ENCODE peak calls at places on chromosomes 13 and 19, in four cellular contexts. D is IMR-90, Q is fibroblast of lung, J is mammary epithelial cell. W is an unnamed sample.

GRCh38 chr13:80726895-80727294 is 386.0 kb upstream of the SPRY2 start:
- DNase-seq in J (no peak), Q (no peak), D (no peak), W (no peak)

GRCh38 chr19:33905937-33906577 is 109.4 kb downstream of the KCTD15 start:
- DNase-seq in D (no peak), Q (peak), J (peak), W (peak)

GRCh38 chr13:91719033-91719432 is 320.6 kb downstream of the GPC5 start:
- DNase-seq in Q (peak), J (no peak), D (peak), W (no peak)

GRCh38 chr19:52786078-52786463 is 520 bp downstream of the ZNF600 start:
- DNase-seq in J (peak), D (no peak), Q (no peak), W (no peak)

GRCh38 chr19:4228765-4229178 is 551 bp upstream of the EBI3 start:
- DNase-seq in Q (no peak), D (no peak), J (no peak), W (no peak)

GRCh38 chr13:114115191-114115671 is 17.2 kb downstream of the RASA3 start:
- DNase-seq in D (peak), Q (peak), J (peak), W (no peak)

GRCh38 chr19:19492026-19492610 is 23.2 kb downstream of the TSSK6 start:
- DNase-seq in D (no peak), J (no peak), Q (no peak), W (no peak)

GRCh38 chr13:99657848-99658265 is 156.6 kb downstream of the TM9SF2 start:
- DNase-seq in Q (peak), D (no peak), J (no peak), W (no peak)

GRCh38 chr13:90315061-90315460 is 1032.4 kb upstream of the MIR17HG start:
- DNase-seq in Q (no peak), D (no peak), J (no peak), W (no peak)

GRCh38 chr13:105147481-105147880 is 1388.0 kb downstream of the EFNB2 start:
- DNase-seq in D (no peak), Q (peak), J (no peak), W (peak)

GRCh38 chr19:13865578-13866462 is 11.1 kb upstream of the NANOS3 start:
- DNase-seq in D (no peak), J (no peak), Q (no peak), W (peak)

GRCh38 chr19:28242317-28242927 is 970.5 kb downstream of the UQCRFS1 start:
- DNase-seq in J (peak), Q (peak), D (no peak), W (no peak)

GRCh38 chr19:2050991-2051770 is at the start of gene MKNK2:
- DNase-seq in Q (peak), J (peak), D (peak), W (peak)

GRCh38 chr19:27860309-27860934 is 1352.5 kb downstream of the UQCRFS1 start:
- DNase-seq in Q (no peak), J (peak), D (no peak), W (no peak)

GRCh38 chr13:50244913-50245574 is 229.8 kb downstream of the KCNRG start:
- DNase-seq in D (peak), J (peak), Q (peak), W (peak)

GRCh38 chr13:98041081-98041820 is 87.8 kb downstream of the IPO5 start:
- DNase-seq in D (no peak), J (peak), Q (peak), W (no peak)

GRCh38 chr19:45008554-45008953 is 7.3 kb downstream of the RELB start:
- DNase-seq in Q (no peak), J (no peak), D (no peak), W (no peak)

GRCh38 chr13:30305456-30305855 is 1.9 kb downstream of the KATNAL1 start:
- DNase-seq in Q (no peak), J (no peak), D (no peak), W (no peak)

GRCh38 chr13:30299746-30300145 is 7.6 kb downstream of the KATNAL1 start:
- DNase-seq in D (peak), Q (peak), J (no peak), W (no peak)

GRCh38 chr13:30303269-30303668 is 4.1 kb downstream of the KATNAL1 start:
- DNase-seq in D (no peak), J (no peak), Q (no peak), W (no peak)

GRCh38 chr13:30306762-30307193 is 573 bp downstream of the KATNAL1 start:
- DNase-seq in J (peak), Q (peak), D (peak), W (peak)

DNA sequence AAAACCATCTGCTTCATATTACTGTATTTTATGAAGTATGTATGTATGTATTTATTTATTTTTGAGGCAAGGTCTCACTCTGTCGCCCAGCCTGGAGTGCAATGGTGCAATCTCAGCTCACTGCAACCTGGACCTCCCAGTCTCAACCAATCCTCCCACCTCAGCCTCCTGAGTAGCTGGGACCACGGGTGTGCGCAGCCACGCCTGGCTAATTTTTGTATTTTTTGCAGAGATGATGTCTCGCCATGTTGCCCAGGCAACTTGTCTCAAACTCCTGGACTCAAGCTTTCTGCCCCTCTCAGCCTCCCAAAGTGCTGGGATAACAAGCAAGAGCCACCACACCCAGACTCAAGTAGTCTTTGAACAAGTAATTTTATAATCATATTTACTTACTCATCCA is 5.5 kb downstream of the KATNAL1 start:
- DNase-seq in J (no peak), D (no peak), Q (peak), W (no peak)
- H3K9ac ChIP-seq in J (no peak), D (no peak), Q (no peak), W (no peak)

GRCh38 chr13:25848822-25849740 is 202.7 kb downstream of the SHISA2 start:
- DNase-seq in Q (peak), J (no peak), D (no peak), W (peak)

GRCh38 chr13:25847145-25847544 is 204.7 kb downstream of the SHISA2 start:
- DNase-seq in D (no peak), Q (no peak), J (no peak), W (no peak)

GRCh38 chr13:25844559-25845434 is 207.0 kb downstream of the SHISA2 start:
- DNase-seq in D (no peak), J (no peak), Q (peak), W (peak)

GRCh38 chr13:25846227-25846984 is 205.4 kb downstream of the SHISA2 start:
- DNase-seq in J (peak), Q (peak), D (no peak), W (no peak)

GRCh38 chr13:25847635-25848616 is 203.9 kb downstream of the SHISA2 start:
- DNase-seq in D (no peak), J (no peak), Q (peak), W (no peak)
- H3K9ac ChIP-seq in D (no peak), J (no peak), Q (no peak), W (no peak)

GRCh38 chr13:28717170-28717569 is 1.6 kb downstream of the SLC46A3 start:
- DNase-seq in Q (no peak), J (no peak), D (no peak), W (no peak)
- H3K9ac ChIP-seq in Q (no peak), J (no peak), D (no peak), W (no peak)

GRCh38 chr19:5975388-5975728 is 2.6 kb downstream of the RANBP3 start:
- DNase-seq in J (no peak), Q (no peak), D (no peak), W (no peak)
- H3K9ac ChIP-seq in J (no peak), Q (no peak), D (no peak), W (no peak)

DNA sequence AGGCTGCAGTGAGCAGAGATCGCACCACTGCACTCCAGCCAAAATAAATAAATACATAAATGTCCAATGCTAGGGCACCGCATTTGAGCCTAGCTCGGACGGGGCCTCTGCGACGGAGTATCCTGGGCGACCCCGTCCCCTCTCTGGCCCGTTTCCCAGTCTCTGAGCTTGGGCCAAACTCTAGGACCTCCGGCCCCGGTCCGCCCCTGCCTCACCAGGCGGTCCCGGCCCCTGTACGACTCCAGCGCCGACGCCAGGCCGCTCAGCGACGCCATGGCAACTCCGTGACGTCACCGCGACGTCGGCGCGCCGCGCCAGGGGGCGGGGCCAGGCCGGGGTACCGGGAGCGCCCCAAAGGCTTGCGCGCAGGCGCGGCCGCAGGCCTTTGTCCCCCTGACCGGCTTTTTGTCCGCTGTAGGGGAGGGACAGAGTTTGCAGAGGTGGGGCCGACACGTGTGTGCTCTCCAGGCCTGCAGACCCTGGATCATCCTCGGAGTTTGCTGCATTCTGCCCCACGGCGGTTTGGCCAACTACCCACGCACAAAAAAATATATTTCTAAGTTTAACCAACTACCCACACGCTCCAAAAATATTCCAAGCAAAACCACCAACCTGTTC is at the start of gene PEX11G:
- DNase-seq in D (peak), Q (peak), J (peak), W (peak)
- H3K9ac ChIP-seq in D (peak), Q (peak), J (peak), W (peak)

GRCh38 chr13:41345165-41345920 is 34.3 kb downstream of the NAA16 start:
- DNase-seq in Q (peak), J (no peak), D (no peak), W (no peak)

GRCh38 chr13:41345921-41346589 is 35.0 kb downstream of the NAA16 start:
- DNase-seq in J (no peak), Q (peak), D (peak), W (no peak)

DNA sequence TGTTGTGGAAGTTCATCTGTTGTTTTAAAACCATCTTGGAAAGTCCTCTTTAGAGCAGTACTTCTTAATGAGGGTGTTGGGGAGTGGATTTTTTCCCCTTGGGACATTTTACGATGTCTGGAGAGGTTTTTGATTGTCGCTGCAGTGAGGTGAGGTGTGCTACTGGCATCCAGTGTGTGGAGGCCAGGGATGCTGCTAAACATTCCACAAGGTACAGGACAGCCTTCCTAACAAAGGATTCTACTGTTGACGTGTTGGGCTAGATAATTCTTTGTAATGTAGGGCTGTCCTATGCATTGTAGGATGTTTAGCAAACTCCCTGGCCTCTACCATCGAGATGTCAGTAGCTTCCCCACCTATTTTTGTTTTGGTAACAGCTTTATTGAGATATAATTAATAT is 33.3 kb downstream of the NAA16 start:
- DNase-seq in Q (no peak), J (no peak), D (no peak), W (no peak)
- H3K9ac ChIP-seq in Q (no peak), J (no peak), D (no peak), W (no peak)

DNA sequence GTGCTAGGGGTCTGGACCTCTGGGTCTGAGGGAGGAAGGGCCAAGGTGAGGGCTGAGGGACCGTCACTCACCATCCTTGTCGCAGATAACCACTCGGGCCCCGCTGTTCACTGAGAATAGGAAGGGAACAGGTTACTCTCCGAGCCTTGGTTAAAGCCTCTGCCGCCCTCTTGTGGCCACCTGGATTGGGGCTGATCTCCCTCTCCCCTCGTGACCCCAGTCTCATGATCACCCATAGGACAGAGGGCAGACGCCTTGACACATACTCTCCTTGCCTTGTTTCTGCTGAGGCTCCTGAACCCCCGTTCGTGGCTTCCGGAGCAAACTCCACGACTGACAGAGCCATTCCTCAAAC is 580 bp downstream of the HSD17B14 start:
- DNase-seq in Q (peak), J (peak), D (peak), W (peak)
- H3K9ac ChIP-seq in Q (no peak), J (no peak), D (peak), W (peak)

GRCh38 chr13:102729560-102730275 is 34.9 kb upstream of the METTL21C start:
- DNase-seq in D (peak), J (peak), Q (peak), W (peak)
- H3K9ac ChIP-seq in D (no peak), J (no peak), Q (no peak), W (peak)

GRCh38 chr19:46713781-46714522 is 3.0 kb downstream of the PRKD2 start:
- DNase-seq in D (peak), J (peak), Q (peak), W (peak)
- H3K9ac ChIP-seq in D (peak), J (peak), Q (peak), W (peak)

W was measured in adipocyte.